ENCODE peak calls at places on chromosome 20, in seven cellular contexts. One of them, this sample, is unnamed.

GRCh38 chr20:36179170-36179945 is 24.8 kb downstream of the EPB41L1 start:
- DNase-seq in bronchial epithelial cell: no peak
- DNase-seq in kidney: peak; percentile 42
- DNase-seq in astrocyte: no peak
- DNase-seq in fibroblast of villous mesenchyme: no peak
- DNase-seq in fibroblast of the aortic adventitia: no peak
- DNase-seq in GM12864: no peak
- DNase-seq in this sample: no peak

GRCh38 chr20:23078994-23079364 is 7.1 kb downstream of the CD93 start:
- DNase-seq in kidney: no peak
- DNase-seq in astrocyte: no peak
- DNase-seq in GM12864: no peak
- DNase-seq in fibroblast of villous mesenchyme: no peak
- DNase-seq in fibroblast of the aortic adventitia: no peak
- DNase-seq in bronchial epithelial cell: no peak
- DNase-seq in this sample: no peak

GRCh38 chr20:35604444-35604750 is 11.2 kb upstream of the SPAG4 start:
- DNase-seq in fibroblast of villous mesenchyme: peak; percentile 6
- DNase-seq in astrocyte: no peak
- DNase-seq in fibroblast of the aortic adventitia: no peak
- DNase-seq in bronchial epithelial cell: peak; percentile 29
- DNase-seq in kidney: peak; percentile 51
- DNase-seq in GM12864: no peak
- DNase-seq in this sample: no peak

GRCh38 chr20:35568645-35569044 is 26.8 kb downstream of the ERGIC3 start:
- DNase-seq in fibroblast of villous mesenchyme: no peak
- DNase-seq in fibroblast of the aortic adventitia: no peak
- DNase-seq in kidney: no peak
- DNase-seq in bronchial epithelial cell: peak; percentile 20
- DNase-seq in GM12864: no peak
- DNase-seq in astrocyte: no peak
- DNase-seq in this sample: no peak

GRCh38 chr20:49292010-49292409 is 14.2 kb upstream of the ZNFX1 start:
- DNase-seq in GM12864: no peak
- DNase-seq in kidney: no peak
- DNase-seq in fibroblast of villous mesenchyme: no peak
- DNase-seq in astrocyte: no peak
- DNase-seq in fibroblast of the aortic adventitia: no peak
- DNase-seq in bronchial epithelial cell: no peak
- DNase-seq in this sample: no peak

GRCh38 chr20:7496394-7497111 is 443.7 kb downstream of the HAO1 start:
- DNase-seq in fibroblast of villous mesenchyme: peak; percentile 26
- DNase-seq in fibroblast of the aortic adventitia: peak; percentile 59
- DNase-seq in kidney: no peak
- DNase-seq in GM12864: no peak
- DNase-seq in astrocyte: peak; percentile 86
- DNase-seq in bronchial epithelial cell: no peak
- DNase-seq in this sample: no peak

GRCh38 chr20:60037120-60037499 is 78.9 kb downstream of the CDH26 start:
- DNase-seq in fibroblast of the aortic adventitia: no peak
- DNase-seq in fibroblast of villous mesenchyme: no peak
- DNase-seq in GM12864: no peak
- DNase-seq in bronchial epithelial cell: peak; percentile 21
- DNase-seq in kidney: no peak
- DNase-seq in astrocyte: peak; percentile 29
- DNase-seq in this sample: no peak

GRCh38 chr20:59028812-59029211 is 3.3 kb downstream of the ATP5F1E start:
- DNase-seq in kidney: no peak
- DNase-seq in GM12864: no peak
- DNase-seq in astrocyte: no peak
- DNase-seq in fibroblast of villous mesenchyme: peak; percentile 16
- DNase-seq in fibroblast of the aortic adventitia: no peak
- DNase-seq in bronchial epithelial cell: peak; percentile 50
- DNase-seq in this sample: no peak

GRCh38 chr20:57647006-57647932 is 27.0 kb upstream of the ZBP1 start:
- DNase-seq in bronchial epithelial cell: no peak
- DNase-seq in kidney: peak; percentile 56
- DNase-seq in GM12864: no peak
- DNase-seq in astrocyte: no peak
- DNase-seq in fibroblast of the aortic adventitia: no peak
- DNase-seq in fibroblast of villous mesenchyme: no peak
- DNase-seq in this sample: no peak

GRCh38 chr20:38357653-38358207 is 11.4 kb downstream of the LBP start:
- DNase-seq in fibroblast of villous mesenchyme: no peak
- DNase-seq in fibroblast of the aortic adventitia: peak; percentile 21
- DNase-seq in GM12864: no peak
- DNase-seq in bronchial epithelial cell: peak; percentile 30
- DNase-seq in astrocyte: no peak
- DNase-seq in kidney: no peak
- DNase-seq in this sample: no peak

GRCh38 chr20:59977086-59977485 is 18.9 kb downstream of the CDH26 start:
- DNase-seq in bronchial epithelial cell: no peak
- DNase-seq in fibroblast of villous mesenchyme: no peak
- DNase-seq in astrocyte: no peak
- DNase-seq in fibroblast of the aortic adventitia: no peak
- DNase-seq in GM12864: no peak
- DNase-seq in kidney: no peak
- DNase-seq in this sample: no peak

DNA sequence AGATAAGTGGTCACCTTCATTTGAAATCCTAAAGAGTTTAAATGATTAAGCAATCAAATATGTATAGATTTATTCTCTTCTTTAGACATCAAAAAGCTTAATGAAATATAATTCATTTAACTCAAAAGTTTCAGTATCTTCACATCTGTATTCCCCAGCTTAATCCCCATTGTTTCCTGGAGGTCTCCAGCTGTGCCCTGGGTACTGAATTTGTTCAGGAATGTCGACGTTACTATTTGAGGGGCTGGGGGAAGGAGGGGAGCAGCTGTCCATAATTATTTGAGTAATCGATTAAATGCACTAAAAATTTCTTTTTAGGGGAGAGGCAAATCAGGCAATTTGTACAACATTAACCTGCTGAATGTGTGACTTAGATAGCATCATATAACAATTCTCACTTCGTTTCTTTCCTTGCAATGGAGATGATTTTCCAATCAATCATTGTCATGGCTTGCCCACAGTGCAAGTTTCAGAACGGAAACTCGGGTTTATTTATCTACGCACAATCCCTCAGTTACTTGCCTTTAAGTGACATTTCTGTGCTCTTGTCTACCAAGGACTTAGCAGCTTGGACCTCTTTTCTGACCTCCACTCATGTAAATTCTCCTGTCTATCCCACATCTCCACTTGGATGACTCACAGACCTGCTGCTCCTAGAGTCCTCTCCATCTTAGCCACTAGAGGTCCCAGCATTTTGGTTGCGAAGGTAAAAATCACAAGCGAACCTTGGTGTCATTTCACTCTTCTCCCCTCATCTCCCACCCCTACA is 3.9 kb downstream of the DOK5 start:
- DNase-seq in astrocyte: peak; percentile 30
- DNase-seq in fibroblast of villous mesenchyme: no peak
- DNase-seq in kidney: no peak
- DNase-seq in fibroblast of the aortic adventitia: peak; percentile 17
- DNase-seq in bronchial epithelial cell: no peak
- DNase-seq in GM12864: no peak
- DNase-seq in this sample: no peak
- TF ChIP-seq CTCF in astrocyte: peak; percentile 31
- TF ChIP-seq CTCF in fibroblast of villous mesenchyme: peak; percentile 23
- TF ChIP-seq CTCF in kidney: peak; percentile 8
- TF ChIP-seq CTCF in fibroblast of the aortic adventitia: peak; percentile 40
- TF ChIP-seq CTCF in bronchial epithelial cell: no peak
- TF ChIP-seq CTCF in GM12864: peak; percentile 22
- TF ChIP-seq CTCF in this sample: no peak

DNA sequence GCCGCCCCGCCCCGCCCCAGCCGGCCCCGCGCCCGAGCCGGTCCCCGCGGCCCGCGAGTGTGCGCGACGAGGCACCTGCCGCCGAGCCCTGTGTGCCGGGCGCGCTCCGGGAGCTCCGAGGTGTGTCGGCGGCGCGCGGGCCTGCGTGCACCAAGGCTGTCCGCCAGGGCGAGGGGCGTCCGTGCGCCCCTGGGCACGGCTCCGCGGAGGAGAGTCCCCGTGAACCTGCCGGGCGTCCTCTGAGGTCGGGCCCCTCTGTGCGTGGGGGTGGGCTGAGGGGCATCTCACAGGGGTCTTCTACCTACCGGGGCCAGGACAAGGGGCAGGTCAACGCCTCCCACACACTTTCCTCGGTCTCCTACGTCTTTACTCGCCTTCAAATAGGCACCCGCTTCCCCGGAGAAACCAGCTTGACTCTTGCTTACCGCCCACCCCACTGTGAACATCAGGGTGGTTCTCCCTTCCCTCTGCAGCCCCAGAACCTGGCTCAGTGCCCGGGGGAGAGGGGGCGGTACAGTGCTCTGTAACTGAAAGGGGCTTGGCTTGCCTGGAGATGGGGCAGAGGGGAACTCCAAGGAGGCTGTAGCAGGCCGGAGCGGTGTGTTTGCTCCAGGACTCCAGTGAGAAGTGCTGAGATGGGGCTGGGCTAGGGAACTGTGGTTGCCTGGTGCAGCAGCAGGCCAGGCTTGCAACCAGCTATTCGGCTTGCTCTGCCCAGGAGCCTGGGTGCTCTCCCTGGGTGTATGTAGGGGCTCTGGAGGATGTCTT is at the start of gene SAMD10:
- DNase-seq in GM12864: no peak
- DNase-seq in bronchial epithelial cell: no peak
- DNase-seq in astrocyte: peak; percentile 25
- DNase-seq in kidney: peak; percentile 88
- DNase-seq in fibroblast of the aortic adventitia: no peak
- DNase-seq in fibroblast of villous mesenchyme: no peak
- DNase-seq in this sample: peak; percentile 83
- TF ChIP-seq CTCF in GM12864: peak; percentile 34
- TF ChIP-seq CTCF in bronchial epithelial cell: no peak
- TF ChIP-seq CTCF in astrocyte: no peak
- TF ChIP-seq CTCF in kidney: no peak
- TF ChIP-seq CTCF in fibroblast of the aortic adventitia: no peak
- TF ChIP-seq CTCF in fibroblast of villous mesenchyme: no peak
- TF ChIP-seq CTCF in this sample: no peak

DNA sequence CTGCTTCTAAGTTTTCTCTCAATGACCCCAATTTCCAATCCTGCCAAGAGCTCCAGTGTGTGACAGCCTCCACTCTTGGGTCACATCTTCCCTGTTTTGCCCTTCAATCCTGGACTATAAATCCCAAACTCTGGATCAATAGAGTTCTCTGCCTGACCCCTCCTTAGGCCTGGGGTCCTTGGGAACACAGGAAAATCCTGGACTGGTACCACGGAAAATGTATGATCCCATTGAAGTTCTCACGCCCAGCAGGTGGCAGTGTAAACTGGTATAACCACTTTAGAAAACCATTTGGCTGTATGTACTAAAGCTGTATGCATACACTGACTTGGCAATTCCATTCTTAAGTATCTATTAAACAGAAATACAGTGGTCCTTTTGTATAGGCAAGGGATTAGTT is 98.0 kb downstream of the SNAP25 start:
- DNase-seq in bronchial epithelial cell: no peak
- DNase-seq in kidney: no peak
- DNase-seq in astrocyte: no peak
- DNase-seq in GM12864: no peak
- DNase-seq in fibroblast of villous mesenchyme: no peak
- DNase-seq in fibroblast of the aortic adventitia: no peak
- DNase-seq in this sample: no peak
- TF ChIP-seq CTCF in bronchial epithelial cell: no peak
- TF ChIP-seq CTCF in kidney: peak; percentile 6
- TF ChIP-seq CTCF in astrocyte: no peak
- TF ChIP-seq CTCF in GM12864: no peak
- TF ChIP-seq CTCF in fibroblast of villous mesenchyme: peak; percentile 16
- TF ChIP-seq CTCF in fibroblast of the aortic adventitia: no peak
- TF ChIP-seq CTCF in this sample: no peak

GRCh38 chr20:32792316-32792715 is 27.4 kb upstream of the MAPRE1 start:
- DNase-seq in fibroblast of the aortic adventitia: no peak
- DNase-seq in fibroblast of villous mesenchyme: peak; percentile 10
- DNase-seq in GM12864: peak; percentile 8
- DNase-seq in astrocyte: peak; percentile 60
- DNase-seq in bronchial epithelial cell: no peak
- DNase-seq in kidney: no peak
- DNase-seq in this sample: peak; percentile 80

GRCh38 chr20:32790751-32791057 is 28.5 kb downstream of the DNMT3B start:
- DNase-seq in fibroblast of the aortic adventitia: no peak
- DNase-seq in kidney: no peak
- DNase-seq in fibroblast of villous mesenchyme: no peak
- DNase-seq in GM12864: no peak
- DNase-seq in bronchial epithelial cell: no peak
- DNase-seq in astrocyte: no peak
- DNase-seq in this sample: no peak

GRCh38 chr20:32787168-32787567 is 25.0 kb downstream of the DNMT3B start:
- DNase-seq in astrocyte: no peak
- DNase-seq in fibroblast of villous mesenchyme: no peak
- DNase-seq in bronchial epithelial cell: no peak
- DNase-seq in kidney: no peak
- DNase-seq in fibroblast of the aortic adventitia: no peak
- DNase-seq in GM12864: no peak
- DNase-seq in this sample: no peak

GRCh38 chr20:32793059-32793458 is 26.7 kb upstream of the MAPRE1 start:
- DNase-seq in astrocyte: no peak
- DNase-seq in GM12864: no peak
- DNase-seq in kidney: no peak
- DNase-seq in fibroblast of the aortic adventitia: no peak
- DNase-seq in bronchial epithelial cell: no peak
- DNase-seq in fibroblast of villous mesenchyme: no peak
- DNase-seq in this sample: no peak

GRCh38 chr20:32789896-32790750 is 27.9 kb downstream of the DNMT3B start:
- DNase-seq in fibroblast of the aortic adventitia: peak; percentile 72
- DNase-seq in fibroblast of villous mesenchyme: peak; percentile 68
- DNase-seq in bronchial epithelial cell: peak; percentile 53
- DNase-seq in GM12864: peak; percentile 22
- DNase-seq in kidney: peak; percentile 89
- DNase-seq in astrocyte: peak; percentile 32
- DNase-seq in this sample: peak; percentile 87
- TF ChIP-seq CTCF in fibroblast of the aortic adventitia: peak; percentile 100
- TF ChIP-seq CTCF in fibroblast of villous mesenchyme: peak; percentile 100
- TF ChIP-seq CTCF in bronchial epithelial cell: peak; percentile 98
- TF ChIP-seq CTCF in GM12864: peak; percentile 100
- TF ChIP-seq CTCF in kidney: peak; percentile 92
- TF ChIP-seq CTCF in astrocyte: peak; percentile 99
- TF ChIP-seq CTCF in this sample: peak; percentile 99

GRCh38 chr20:11103866-11104265 is 430.1 kb upstream of the JAG1 start:
- DNase-seq in kidney: no peak
- DNase-seq in fibroblast of the aortic adventitia: peak; percentile 51
- DNase-seq in astrocyte: peak; percentile 70
- DNase-seq in GM12864: no peak
- DNase-seq in fibroblast of villous mesenchyme: peak; percentile 9
- DNase-seq in bronchial epithelial cell: peak; percentile 48
- DNase-seq in this sample: no peak
- TF ChIP-seq CTCF in kidney: no peak
- TF ChIP-seq CTCF in fibroblast of the aortic adventitia: no peak
- TF ChIP-seq CTCF in astrocyte: no peak
- TF ChIP-seq CTCF in GM12864: no peak
- TF ChIP-seq CTCF in fibroblast of villous mesenchyme: no peak
- TF ChIP-seq CTCF in bronchial epithelial cell: no peak
- TF ChIP-seq CTCF in this sample: no peak